ENCODE peak calls at places on chromosome 15, in six cellular contexts. One of them, this sample, is unnamed.

GRCh38 chr15:89654847-89655805 is at the start of gene KIF7:
- DNase-seq in mesendoderm: peak; percentile 88
- DNase-seq in BE2C: peak; percentile 65
- DNase-seq in colonic mucosa: no peak
- DNase-seq in PC-3: peak; percentile 62
- DNase-seq in right lobe of liver: no peak
- DNase-seq in this sample: peak; percentile 79

GRCh38 chr15:40080847-40081246 is 27.8 kb downstream of the BMF start:
- DNase-seq in mesendoderm: no peak
- DNase-seq in BE2C: no peak
- DNase-seq in colonic mucosa: no peak
- DNase-seq in PC-3: no peak
- DNase-seq in right lobe of liver: no peak
- DNase-seq in this sample: no peak

GRCh38 chr15:76503121-76503520 is 166.5 kb downstream of the ISL2 start:
- DNase-seq in mesendoderm: no peak
- DNase-seq in BE2C: no peak
- DNase-seq in colonic mucosa: no peak
- DNase-seq in PC-3: no peak
- DNase-seq in right lobe of liver: no peak
- DNase-seq in this sample: no peak

GRCh38 chr15:25684521-25685215 is 178.5 kb downstream of the ATP10A start:
- DNase-seq in mesendoderm: peak; percentile 42
- DNase-seq in BE2C: no peak
- DNase-seq in colonic mucosa: no peak
- DNase-seq in PC-3: peak; percentile 63
- DNase-seq in right lobe of liver: no peak
- DNase-seq in this sample: peak; percentile 73

GRCh38 chr15:89756897-89757296 is 5.8 kb upstream of the MESP1 start:
- DNase-seq in mesendoderm: no peak
- DNase-seq in BE2C: no peak
- DNase-seq in colonic mucosa: no peak
- DNase-seq in PC-3: peak; percentile 91
- DNase-seq in right lobe of liver: no peak
- DNase-seq in this sample: no peak

GRCh38 chr15:52308446-52309153 is 13.0 kb upstream of the MYO5C start:
- DNase-seq in mesendoderm: no peak
- DNase-seq in BE2C: no peak
- DNase-seq in colonic mucosa: no peak
- DNase-seq in PC-3: no peak
- DNase-seq in right lobe of liver: no peak
- DNase-seq in this sample: no peak

GRCh38 chr15:72342385-72342784 is 22.4 kb upstream of the CELF6 start:
- DNase-seq in mesendoderm: peak; percentile 88
- DNase-seq in BE2C: peak; percentile 66
- DNase-seq in colonic mucosa: no peak
- DNase-seq in PC-3: peak; percentile 70
- DNase-seq in right lobe of liver: no peak
- DNase-seq in this sample: no peak

GRCh38 chr15:89075846-89076245 is 12.4 kb upstream of the ABHD2 start:
- DNase-seq in mesendoderm: no peak
- DNase-seq in BE2C: no peak
- DNase-seq in colonic mucosa: no peak
- DNase-seq in PC-3: no peak
- DNase-seq in right lobe of liver: no peak
- DNase-seq in this sample: no peak

GRCh38 chr15:40103864-40104271 is 4.8 kb downstream of the BMF start:
- DNase-seq in mesendoderm: peak; percentile 44
- DNase-seq in BE2C: no peak
- DNase-seq in colonic mucosa: no peak
- DNase-seq in PC-3: no peak
- DNase-seq in right lobe of liver: no peak
- DNase-seq in this sample: no peak

GRCh38 chr15:44029940-44030568 is 165.0 kb downstream of the FRMD5 start:
- DNase-seq in mesendoderm: no peak
- DNase-seq in BE2C: no peak
- DNase-seq in colonic mucosa: no peak
- DNase-seq in PC-3: no peak
- DNase-seq in right lobe of liver: no peak
- DNase-seq in this sample: no peak

GRCh38 chr15:81411969-81412633 is 38.1 kb upstream of the TMC3 start:
- DNase-seq in mesendoderm: no peak
- DNase-seq in BE2C: no peak
- DNase-seq in colonic mucosa: no peak
- DNase-seq in PC-3: no peak
- DNase-seq in right lobe of liver: no peak
- DNase-seq in this sample: no peak

GRCh38 chr15:74432968-74433591 is 678 bp downstream of the SEMA7A start:
- DNase-seq in mesendoderm: no peak
- DNase-seq in BE2C: no peak
- DNase-seq in colonic mucosa: no peak
- DNase-seq in PC-3: no peak
- DNase-seq in right lobe of liver: no peak
- DNase-seq in this sample: no peak

GRCh38 chr15:88238618-88239430 is 17.7 kb downstream of the NTRK3 start:
- DNase-seq in mesendoderm: peak; percentile 84
- DNase-seq in BE2C: peak; percentile 44
- DNase-seq in colonic mucosa: no peak
- DNase-seq in PC-3: no peak
- DNase-seq in right lobe of liver: no peak
- DNase-seq in this sample: no peak

GRCh38 chr15:79064496-79064895 is 26.1 kb downstream of the RASGRF1 start:
- DNase-seq in mesendoderm: no peak
- DNase-seq in BE2C: no peak
- DNase-seq in colonic mucosa: no peak
- DNase-seq in PC-3: no peak
- DNase-seq in right lobe of liver: no peak
- DNase-seq in this sample: no peak
- H3K27me3 ChIP-seq in mesendoderm: no peaks in the 10 kb centered on the region
- H3K27me3 ChIP-seq in BE2C: no peaks in the 10 kb centered on the region
- H3K27me3 ChIP-seq in colonic mucosa: no peaks in the 10 kb centered on the region
- H3K27me3 ChIP-seq in PC-3: peaks cover 24% of the 10 kb centered on the region
- H3K27me3 ChIP-seq in right lobe of liver: no peaks in the 10 kb centered on the region
- H3K27me3 ChIP-seq in this sample: no peaks in the 10 kb centered on the region

GRCh38 chr15:85444329-85444605 is 63.9 kb downstream of the AKAP13 start:
- DNase-seq in mesendoderm: no peak
- DNase-seq in BE2C: no peak
- DNase-seq in colonic mucosa: no peak
- DNase-seq in PC-3: peak; percentile 10
- DNase-seq in right lobe of liver: no peak
- DNase-seq in this sample: no peak

GRCh38 chr15:85445361-85445760 is 65.0 kb downstream of the AKAP13 start:
- DNase-seq in mesendoderm: no peak
- DNase-seq in BE2C: no peak
- DNase-seq in colonic mucosa: no peak
- DNase-seq in PC-3: no peak
- DNase-seq in right lobe of liver: no peak
- DNase-seq in this sample: no peak

GRCh38 chr15:85443046-85443445 is 62.6 kb downstream of the AKAP13 start:
- DNase-seq in mesendoderm: no peak
- DNase-seq in BE2C: no peak
- DNase-seq in colonic mucosa: no peak
- DNase-seq in PC-3: no peak
- DNase-seq in right lobe of liver: no peak
- DNase-seq in this sample: no peak

GRCh38 chr15:85440451-85440850 is 60.0 kb downstream of the AKAP13 start:
- DNase-seq in mesendoderm: no peak
- DNase-seq in BE2C: no peak
- DNase-seq in colonic mucosa: no peak
- DNase-seq in PC-3: no peak
- DNase-seq in right lobe of liver: no peak
- DNase-seq in this sample: no peak

GRCh38 chr15:85443593-85444328 is 63.4 kb downstream of the AKAP13 start:
- DNase-seq in mesendoderm: peak; percentile 95
- DNase-seq in BE2C: no peak
- DNase-seq in colonic mucosa: peak; percentile 31
- DNase-seq in PC-3: peak; percentile 88
- DNase-seq in right lobe of liver: no peak
- DNase-seq in this sample: no peak
- H3K4me3 ChIP-seq in mesendoderm: no peak overlapping the region
- H3K4me3 ChIP-seq in BE2C: no peak overlapping the region
- H3K4me3 ChIP-seq in colonic mucosa: no peak overlapping the region
- H3K4me3 ChIP-seq in PC-3: peak overlapping the region; percentile 12
- H3K4me3 ChIP-seq in right lobe of liver: no peak overlapping the region
- H3K4me3 ChIP-seq in this sample: no peak overlapping the region

GRCh38 chr15:55277715-55278114 is 11.9 kb downstream of the RAB27A start:
- DNase-seq in mesendoderm: no peak
- DNase-seq in BE2C: no peak
- DNase-seq in colonic mucosa: no peak
- DNase-seq in PC-3: no peak
- DNase-seq in right lobe of liver: no peak
- DNase-seq in this sample: no peak
- H3K4me1 ChIP-seq in mesendoderm: no peaks in the 10 kb centered on the region
- H3K4me1 ChIP-seq in BE2C: peaks cover 4% of the 10 kb centered on the region
- H3K4me1 ChIP-seq in colonic mucosa: no peaks in the 10 kb centered on the region
- H3K4me1 ChIP-seq in PC-3: peaks cover 22% of the 10 kb centered on the region
- H3K4me1 ChIP-seq in right lobe of liver: no peaks in the 10 kb centered on the region
- H3K4me1 ChIP-seq in this sample: peaks cover 5% of the 10 kb centered on the region

GRCh38 chr15:27414168-27414870 is 443.3 kb downstream of the GABRG3 start:
- DNase-seq in mesendoderm: no peak
- DNase-seq in BE2C: no peak
- DNase-seq in colonic mucosa: no peak
- DNase-seq in PC-3: no peak
- DNase-seq in right lobe of liver: no peak
- DNase-seq in this sample: no peak
- H3K27me3 ChIP-seq in mesendoderm: no peaks in the 10 kb centered on the region
- H3K27me3 ChIP-seq in BE2C: no peaks in the 10 kb centered on the region
- H3K27me3 ChIP-seq in colonic mucosa: no peaks in the 10 kb centered on the region
- H3K27me3 ChIP-seq in PC-3: no peaks in the 10 kb centered on the region
- H3K27me3 ChIP-seq in right lobe of liver: no peaks in the 10 kb centered on the region
- H3K27me3 ChIP-seq in this sample: peaks cover 2% of the 10 kb centered on the region

DNA sequence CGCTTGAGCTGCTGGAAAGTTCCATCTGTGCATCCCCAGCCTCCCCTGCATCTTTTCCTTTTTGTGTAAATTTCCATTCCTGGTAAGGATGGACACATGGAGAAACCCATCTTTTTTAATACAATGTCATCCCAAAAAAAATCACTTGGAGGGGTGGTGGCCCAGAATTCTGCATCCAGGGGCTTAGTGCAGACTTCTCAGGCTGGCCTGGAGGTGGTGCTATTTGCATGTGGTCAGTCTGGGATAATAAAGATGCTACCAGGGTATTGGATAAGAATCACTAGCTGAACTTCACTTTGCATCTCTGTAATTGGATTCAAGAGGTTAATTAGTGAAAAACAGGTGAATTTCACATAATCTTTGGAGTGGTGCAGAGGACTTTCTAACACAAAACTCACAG is 1.8 kb upstream of the ZSCAN2 start:
- DNase-seq in mesendoderm: peak; percentile 75
- DNase-seq in BE2C: peak; percentile 62
- DNase-seq in colonic mucosa: no peak
- DNase-seq in PC-3: peak; percentile 62
- DNase-seq in right lobe of liver: no peak
- DNase-seq in this sample: no peak
- H3K4me3 ChIP-seq in mesendoderm: no peak overlapping the region
- H3K4me3 ChIP-seq in BE2C: no peak overlapping the region
- H3K4me3 ChIP-seq in colonic mucosa: no peak overlapping the region
- H3K4me3 ChIP-seq in PC-3: no peak overlapping the region
- H3K4me3 ChIP-seq in right lobe of liver: no peak overlapping the region
- H3K4me3 ChIP-seq in this sample: no peak overlapping the region

GRCh38 chr15:31353931-31354330 is 27.3 kb downstream of the KLF13 start:
- DNase-seq in mesendoderm: no peak
- DNase-seq in BE2C: no peak
- DNase-seq in colonic mucosa: no peak
- DNase-seq in PC-3: no peak
- DNase-seq in right lobe of liver: peak; percentile 88
- DNase-seq in this sample: peak; percentile 87
- H3K4me1 ChIP-seq in mesendoderm: peaks cover 3% of the 10 kb centered on the region
- H3K4me1 ChIP-seq in BE2C: peaks cover 42% of the 10 kb centered on the region
- H3K4me1 ChIP-seq in colonic mucosa: peaks cover 30% of the 10 kb centered on the region
- H3K4me1 ChIP-seq in PC-3: no peaks in the 10 kb centered on the region
- H3K4me1 ChIP-seq in right lobe of liver: peaks cover 55% of the 10 kb centered on the region
- H3K4me1 ChIP-seq in this sample: peaks cover 60% of the 10 kb centered on the region

This sample was measured in right cardiac atrium.